ENCODE peak calls at places on chromosomes 13 and 19, in ten cellular contexts. One of them, this sample, is unnamed.
A peak's percentile ranks its signal among the peaks of the same experiment; 100 is the strongest.

GRCh38 chr19:11152318-11153062 is 3.1 kb downstream of the SPC24 start:
- DNase-seq in omental fat pad: no peak
- DNase-seq in HuH-7.5: no peak
- DNase-seq in GM12891: no peak
- DNase-seq in activated CD4-positive, alpha-beta T cell treated with anti-CD3 and anti-CD28 coated beads, Interleukin-2, amount 50 U/mL, for 1 hour: no peak
- DNase-seq in activated naive CD4-positive, alpha-beta T cell: no peak
- DNase-seq in heart right ventricle: peak; percentile 74
- DNase-seq in mucosa of descending colon: peak; percentile 61
- DNase-seq in KBM-7: no peak
- DNase-seq in stimulated activated CD4-positive, alpha-beta T cell treated with anti-CD3 and anti-CD28 coated beads, Interleukin-12 subunit alpha, Interleukin-12 subunit beta, amount 100 ng/mL, for 4 hours: no peak
- DNase-seq in this sample: no peak

GRCh38 chr13:48738261-48738755 is 84.6 kb downstream of the CYSLTR2 start:
- DNase-seq in activated naive CD4-positive, alpha-beta T cell: no peak
- DNase-seq in GM12891: no peak
- DNase-seq in mucosa of descending colon: no peak
- DNase-seq in heart right ventricle: no peak
- DNase-seq in omental fat pad: no peak
- DNase-seq in stimulated activated CD4-positive, alpha-beta T cell treated with anti-CD3 and anti-CD28 coated beads, Interleukin-12 subunit alpha, Interleukin-12 subunit beta, amount 100 ng/mL, for 4 hours: no peak
- DNase-seq in KBM-7: peak; percentile 62
- DNase-seq in HuH-7.5: no peak
- DNase-seq in activated CD4-positive, alpha-beta T cell treated with anti-CD3 and anti-CD28 coated beads, Interleukin-2, amount 50 U/mL, for 1 hour: no peak
- DNase-seq in this sample: no peak

GRCh38 chr19:45484273-45484945 is 12.4 kb downstream of the RTN2 start:
- DNase-seq in KBM-7: no peak
- DNase-seq in activated naive CD4-positive, alpha-beta T cell: no peak
- DNase-seq in activated CD4-positive, alpha-beta T cell treated with anti-CD3 and anti-CD28 coated beads, Interleukin-2, amount 50 U/mL, for 1 hour: no peak
- DNase-seq in HuH-7.5: no peak
- DNase-seq in mucosa of descending colon: no peak
- DNase-seq in GM12891: no peak
- DNase-seq in stimulated activated CD4-positive, alpha-beta T cell treated with anti-CD3 and anti-CD28 coated beads, Interleukin-12 subunit alpha, Interleukin-12 subunit beta, amount 100 ng/mL, for 4 hours: no peak
- DNase-seq in heart right ventricle: no peak
- DNase-seq in omental fat pad: no peak
- DNase-seq in this sample: no peak

GRCh38 chr19:47258434-47258833 is 2.1 kb downstream of the CCDC9 start:
- DNase-seq in omental fat pad: no peak
- DNase-seq in mucosa of descending colon: peak; percentile 41
- DNase-seq in HuH-7.5: no peak
- DNase-seq in stimulated activated CD4-positive, alpha-beta T cell treated with anti-CD3 and anti-CD28 coated beads, Interleukin-12 subunit alpha, Interleukin-12 subunit beta, amount 100 ng/mL, for 4 hours: no peak
- DNase-seq in activated naive CD4-positive, alpha-beta T cell: no peak
- DNase-seq in GM12891: no peak
- DNase-seq in heart right ventricle: no peak
- DNase-seq in activated CD4-positive, alpha-beta T cell treated with anti-CD3 and anti-CD28 coated beads, Interleukin-2, amount 50 U/mL, for 1 hour: no peak
- DNase-seq in KBM-7: no peak
- DNase-seq in this sample: no peak

GRCh38 chr19:2770055-2771013 is 12.7 kb downstream of the SGTA start:
- DNase-seq in heart right ventricle: peak; percentile 84
- DNase-seq in stimulated activated CD4-positive, alpha-beta T cell treated with anti-CD3 and anti-CD28 coated beads, Interleukin-12 subunit alpha, Interleukin-12 subunit beta, amount 100 ng/mL, for 4 hours: no peak
- DNase-seq in activated naive CD4-positive, alpha-beta T cell: no peak
- DNase-seq in omental fat pad: no peak
- DNase-seq in KBM-7: peak; percentile 29
- DNase-seq in activated CD4-positive, alpha-beta T cell treated with anti-CD3 and anti-CD28 coated beads, Interleukin-2, amount 50 U/mL, for 1 hour: no peak
- DNase-seq in HuH-7.5: no peak
- DNase-seq in mucosa of descending colon: no peak
- DNase-seq in GM12891: no peak
- DNase-seq in this sample: no peak

GRCh38 chr19:38417544-38418506 is 8.2 kb downstream of the RASGRP4 start:
- DNase-seq in GM12891: peak; percentile 58
- DNase-seq in activated naive CD4-positive, alpha-beta T cell: no peak
- DNase-seq in omental fat pad: no peak
- DNase-seq in HuH-7.5: no peak
- DNase-seq in activated CD4-positive, alpha-beta T cell treated with anti-CD3 and anti-CD28 coated beads, Interleukin-2, amount 50 U/mL, for 1 hour: peak; percentile 40
- DNase-seq in stimulated activated CD4-positive, alpha-beta T cell treated with anti-CD3 and anti-CD28 coated beads, Interleukin-12 subunit alpha, Interleukin-12 subunit beta, amount 100 ng/mL, for 4 hours: peak; percentile 57
- DNase-seq in mucosa of descending colon: peak; percentile 72
- DNase-seq in KBM-7: peak; percentile 85
- DNase-seq in heart right ventricle: peak; percentile 60
- DNase-seq in this sample: peak; percentile 37

GRCh38 chr13:21232196-21232595 is 55.7 kb downstream of the MRPL57 start:
- DNase-seq in GM12891: no peak
- DNase-seq in HuH-7.5: no peak
- DNase-seq in mucosa of descending colon: no peak
- DNase-seq in activated naive CD4-positive, alpha-beta T cell: no peak
- DNase-seq in KBM-7: no peak
- DNase-seq in omental fat pad: no peak
- DNase-seq in stimulated activated CD4-positive, alpha-beta T cell treated with anti-CD3 and anti-CD28 coated beads, Interleukin-12 subunit alpha, Interleukin-12 subunit beta, amount 100 ng/mL, for 4 hours: no peak
- DNase-seq in activated CD4-positive, alpha-beta T cell treated with anti-CD3 and anti-CD28 coated beads, Interleukin-2, amount 50 U/mL, for 1 hour: no peak
- DNase-seq in heart right ventricle: no peak
- DNase-seq in this sample: no peak

GRCh38 chr19:29552454-29553280 is 26.9 kb downstream of the VSTM2B start:
- DNase-seq in activated CD4-positive, alpha-beta T cell treated with anti-CD3 and anti-CD28 coated beads, Interleukin-2, amount 50 U/mL, for 1 hour: no peak
- DNase-seq in GM12891: no peak
- DNase-seq in omental fat pad: no peak
- DNase-seq in activated naive CD4-positive, alpha-beta T cell: no peak
- DNase-seq in HuH-7.5: no peak
- DNase-seq in heart right ventricle: no peak
- DNase-seq in stimulated activated CD4-positive, alpha-beta T cell treated with anti-CD3 and anti-CD28 coated beads, Interleukin-12 subunit alpha, Interleukin-12 subunit beta, amount 100 ng/mL, for 4 hours: no peak
- DNase-seq in KBM-7: no peak
- DNase-seq in mucosa of descending colon: no peak
- DNase-seq in this sample: no peak

GRCh38 chr19:24054044-24054935 is 32.7 kb upstream of the ZNF254 start:
- DNase-seq in activated naive CD4-positive, alpha-beta T cell: no peak
- DNase-seq in GM12891: no peak
- DNase-seq in omental fat pad: no peak
- DNase-seq in HuH-7.5: no peak
- DNase-seq in mucosa of descending colon: no peak
- DNase-seq in activated CD4-positive, alpha-beta T cell treated with anti-CD3 and anti-CD28 coated beads, Interleukin-2, amount 50 U/mL, for 1 hour: no peak
- DNase-seq in stimulated activated CD4-positive, alpha-beta T cell treated with anti-CD3 and anti-CD28 coated beads, Interleukin-12 subunit alpha, Interleukin-12 subunit beta, amount 100 ng/mL, for 4 hours: no peak
- DNase-seq in heart right ventricle: no peak
- DNase-seq in KBM-7: no peak
- DNase-seq in this sample: no peak

GRCh38 chr13:79810671-79811070 is 329.7 kb downstream of the NDFIP2 start:
- DNase-seq in HuH-7.5: no peak
- DNase-seq in activated naive CD4-positive, alpha-beta T cell: no peak
- DNase-seq in stimulated activated CD4-positive, alpha-beta T cell treated with anti-CD3 and anti-CD28 coated beads, Interleukin-12 subunit alpha, Interleukin-12 subunit beta, amount 100 ng/mL, for 4 hours: no peak
- DNase-seq in activated CD4-positive, alpha-beta T cell treated with anti-CD3 and anti-CD28 coated beads, Interleukin-2, amount 50 U/mL, for 1 hour: no peak
- DNase-seq in omental fat pad: no peak
- DNase-seq in GM12891: no peak
- DNase-seq in mucosa of descending colon: no peak
- DNase-seq in KBM-7: no peak
- DNase-seq in heart right ventricle: no peak
- DNase-seq in this sample: no peak

This sample was measured in CD4-positive, CD25-positive, alpha-beta regulatory T cell.